ENCODE peak calls at places on chromosomes 7 and 10, in five cellular contexts. P is fibroblast of lung, L is neural progenitor cell, X is HCT116, Q is hepatocyte. U is an unnamed sample.

GRCh38 chr10:131494451-131494850 is 182.9 kb upstream of the TCERG1L start:
- DNase-seq in P (no peak), L (no peak), X (no peak), Q (no peak), U (no peak)

GRCh38 chr7:29569648-29570047 is 6.0 kb downstream of the PRR15 start:
- DNase-seq in P (peak; percentile 4), L (peak; percentile 51), X (no peak), Q (peak; percentile 39), U (no peak)

GRCh38 chr10:77879710-77880109 is 46.8 kb downstream of the DLG5 start:
- DNase-seq in P (no peak), L (no peak), X (no peak), Q (no peak), U (no peak)

GRCh38 chr7:41970946-41971345 is 266.1 kb downstream of the GLI3 start:
- DNase-seq in P (peak; percentile 73), L (no peak), X (no peak), Q (no peak), U (peak; percentile 70)

GRCh38 chr10:35712486-35712885 is 70.4 kb upstream of the FZD8 start:
- DNase-seq in P (no peak), L (no peak), X (no peak), Q (no peak), U (no peak)

GRCh38 chr10:61153766-61154165 is 209.8 kb upstream of the RHOBTB1 start:
- DNase-seq in P (peak; percentile 56), L (no peak), X (no peak), Q (no peak), U (peak; percentile 50)

GRCh38 chr7:68622500-68622899 is 975.8 kb upstream of the AUTS2 start:
- DNase-seq in P (no peak), L (no peak), X (no peak), Q (no peak), U (no peak)

GRCh38 chr7:99268361-99268908 is 4.2 kb upstream of the MYH16 start:
- DNase-seq in P (no peak), L (no peak), X (no peak), Q (no peak), U (no peak)

GRCh38 chr10:6465854-6466524 is 114.1 kb downstream of the PRKCQ start:
- DNase-seq in P (no peak), L (no peak), X (no peak), Q (no peak), U (no peak)

GRCh38 chr10:36183726-36184125 is 541.6 kb upstream of the FZD8 start:
- DNase-seq in P (peak; percentile 11), L (no peak), X (no peak), Q (no peak), U (no peak)

GRCh38 chr7:112994666-112995065 is 92.0 kb downstream of the GPR85 start:
- DNase-seq in P (peak; percentile 92), L (no peak), X (no peak), Q (no peak), U (peak; percentile 92)

GRCh38 chr10:85858776-85859515 is 507.6 kb downstream of the GRID1 start:
- DNase-seq in P (peak; percentile 36), L (no peak), X (no peak), Q (no peak), U (peak; percentile 25)

GRCh38 chr7:66119502-66119901 is 4.9 kb downstream of the CRCP start:
- DNase-seq in P (no peak), L (no peak), X (no peak), Q (no peak), U (no peak)

GRCh38 chr10:106571216-106571954 is 593.1 kb downstream of the SORCS1 start:
- DNase-seq in P (peak; percentile 35), L (peak; percentile 57), X (no peak), Q (peak; percentile 45), U (peak; percentile 18)

GRCh38 chr7:20647051-20647450 is 31.6 kb downstream of the ABCB5 start:
- DNase-seq in P (peak; percentile 49), L (no peak), X (no peak), Q (no peak), U (peak; percentile 52)

GRCh38 chr10:30639946-30640786 is 10.6 kb upstream of the LYZL2 start:
- DNase-seq in P (peak; percentile 58), L (peak; percentile 58), X (peak; percentile 61), Q (peak; percentile 69), U (peak; percentile 36)

GRCh38 chr10:70974351-70974901 is 86.1 kb upstream of the PCBD1 start:
- DNase-seq in P (peak; percentile 61), L (no peak), X (no peak), Q (peak; percentile 20), U (peak; percentile 42)

DNA sequence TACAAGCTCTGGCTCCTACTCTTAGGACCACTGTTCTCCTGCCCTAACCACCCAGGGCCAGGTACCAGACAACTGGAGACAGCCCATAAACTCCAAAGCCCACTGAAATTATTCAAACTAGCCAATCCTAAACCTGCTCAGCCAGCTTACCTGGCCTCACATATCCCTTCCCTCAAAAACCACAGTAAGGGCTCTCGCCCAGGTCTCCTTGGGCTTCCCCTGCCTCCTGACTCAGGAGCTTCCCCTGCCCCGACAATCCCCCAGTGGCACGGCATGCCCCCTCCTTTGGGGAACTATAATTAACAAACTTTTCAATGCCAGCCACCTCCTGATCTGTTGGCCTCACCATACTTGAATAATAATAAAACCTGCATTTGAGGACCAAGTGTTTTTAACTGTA is 233.1 kb downstream of the ELMO1 start:
- DNase-seq in P (no peak), L (no peak), X (no peak), Q (no peak), U (no peak)
- TF ChIP-seq EZH2 in P (no peak), L (no peak), X (no peak), Q (no peak), U (no peak)

GRCh38 chr7:92417913-92418312 is 29.4 kb upstream of the GATAD1 start:
- DNase-seq in P (no peak), L (peak; percentile 33), X (no peak), Q (no peak), U (no peak)
- H3K9me3 ChIP-seq in P (no peaks in the 10 kb centered on the region), L (no peaks in the 10 kb centered on the region), X (no peaks in the 10 kb centered on the region), Q (no peaks in the 10 kb centered on the region), U (no peaks in the 10 kb centered on the region)

GRCh38 chr7:27123477-27124053 is 7.0 kb downstream of the HOXA4 start:
- DNase-seq in P (no peak), L (no peak), X (no peak), Q (no peak), U (peak; percentile 8)
- TF ChIP-seq EZH2 in P (no peak), L (no peak), X (no peak), Q (no peak), U (no peak)

GRCh38 chr7:145464287-145464686 is 628.4 kb upstream of the TPK1 start:
- DNase-seq in P (no peak), L (no peak), X (no peak), Q (no peak), U (no peak)

GRCh38 chr7:145462463-145462862 is 626.6 kb upstream of the TPK1 start:
- DNase-seq in P (no peak), L (no peak), X (no peak), Q (no peak), U (no peak)
- H3K9me3 ChIP-seq in P (no peaks in the 10 kb centered on the region), L (no peaks in the 10 kb centered on the region), X (no peaks in the 10 kb centered on the region), Q (no peaks in the 10 kb centered on the region), U (peaks cover 10% of the 10 kb centered on the region)

GRCh38 chr10:133235891-133236321 is 1.7 kb upstream of the VENTX start:
- DNase-seq in P (no peak), L (no peak), X (no peak), Q (no peak), U (no peak)
- TF ChIP-seq EZH2 in P (peak; percentile 87), L (no peak), X (no peak), Q (no peak), U (no peak)

U was measured in astrocyte.